ENCODE peak calls at places on chromosomes 4 and X, in seven cellular contexts. N is tibial nerve, C is GM23248, L is tibial artery, M is neural progenitor cell, J is sigmoid colon, O is GM23338. A is an unnamed sample.

GRCh38 chr4:1967512-1968149 is 41.1 kb downstream of the NELFA start:
- DNase-seq in N (no peak), C (no peak), L (peak; percentile 9), M (no peak), J (no peak), O (no peak), A (no peak)

GRCh38 chrX:116239944-116240391 is 69.4 kb downstream of the AGTR2 start:
- DNase-seq in N (no peak), C (peak; percentile 69), L (no peak), M (no peak), J (no peak), O (no peak), A (no peak)

GRCh38 chrX:147875866-147876596 is 35.7 kb upstream of the FMR1 start:
- DNase-seq in N (no peak), C (no peak), L (no peak), M (no peak), J (no peak), O (no peak), A (no peak)

GRCh38 chr4:16289872-16290554 is 63.7 kb upstream of the TAPT1 start:
- DNase-seq in N (peak; percentile 44), C (peak; percentile 58), L (no peak), M (peak; percentile 37), J (no peak), O (peak; percentile 69), A (no peak)

GRCh38 chr4:56307423-56307822 is 79.9 kb downstream of the AASDH start:
- DNase-seq in N (no peak), C (peak; percentile 61), L (no peak), M (no peak), J (no peak), O (no peak), A (no peak)

GRCh38 chrX:23434356-23434884 is 99.8 kb downstream of the PTCHD1 start:
- DNase-seq in N (peak; percentile 68), C (peak; percentile 83), L (peak; percentile 94), M (peak; percentile 26), J (peak; percentile 91), O (no peak), A (no peak)

GRCh38 chrX:23890933-23891332 is 16.8 kb downstream of the APOO start:
- DNase-seq in N (no peak), C (peak; percentile 41), L (no peak), M (no peak), J (no peak), O (no peak), A (no peak)

GRCh38 chr4:182190306-182190705 is 52.9 kb upstream of the TENM3 start:
- DNase-seq in N (no peak), C (no peak), L (no peak), M (no peak), J (no peak), O (no peak), A (no peak)

GRCh38 chr4:5460106-5460801 is 248.1 kb downstream of the EVC2 start:
- DNase-seq in N (no peak), C (peak; percentile 47), L (peak; percentile 47), M (peak; percentile 63), J (no peak), O (peak; percentile 71), A (peak; percentile 29)

GRCh38 chr4:14920237-14920636 is 82.0 kb upstream of the CPEB2 start:
- DNase-seq in N (no peak), C (no peak), L (no peak), M (no peak), J (no peak), O (no peak), A (no peak)

GRCh38 chrX:77493677-77494553 is 46.7 kb downstream of the FGF16 start:
- DNase-seq in N (no peak), C (peak; percentile 55), L (no peak), M (peak; percentile 61), J (no peak), O (peak; percentile 65), A (no peak)

GRCh38 chr4:123632646-123633045 is 236.1 kb downstream of the SPRY1 start:
- DNase-seq in N (no peak), C (no peak), L (no peak), M (no peak), J (no peak), O (no peak), A (no peak)

GRCh38 chr4:56388311-56388710 is 1.0 kb upstream of the AASDH start:
- DNase-seq in N (no peak), C (peak; percentile 39), L (no peak), M (no peak), J (no peak), O (peak; percentile 11), A (no peak)

GRCh38 chr4:184097815-184098214 is 119.9 kb downstream of the ENPP6 start:
- DNase-seq in N (no peak), C (no peak), L (no peak), M (no peak), J (no peak), O (no peak), A (no peak)

GRCh38 chr4:48016141-48017107 is at the start of the genes CNGA1 and NIPAL1:
- DNase-seq in N (peak; percentile 21), C (peak; percentile 81), L (peak; percentile 68), M (peak; percentile 94), J (peak; percentile 70), O (peak; percentile 96), A (peak; percentile 58)

GRCh38 chr4:3451956-3452355 is 10.2 kb downstream of the HGFAC start:
- DNase-seq in N (no peak), C (peak; percentile 75), L (no peak), M (no peak), J (no peak), O (no peak), A (peak; percentile 20)

GRCh38 chr4:11503166-11503565 is 74.5 kb upstream of the HS3ST1 start:
- DNase-seq in N (no peak), C (no peak), L (no peak), M (no peak), J (no peak), O (no peak), A (no peak)

GRCh38 chr4:173171098-173171497 is 2.5 kb downstream of the GALNT7 start:
- DNase-seq in N (no peak), C (peak; percentile 54), L (no peak), M (peak; percentile 45), J (no peak), O (peak; percentile 64), A (peak; percentile 14)

GRCh38 chr4:1600811-1601532 is 83.1 kb downstream of the FAM53A start:
- DNase-seq in N (no peak), C (no peak), L (no peak), M (no peak), J (peak; percentile 57), O (no peak), A (no peak)

GRCh38 chr4:3442959-3443749 is 1.4 kb downstream of the HGFAC start:
- DNase-seq in N (peak; percentile 18), C (peak; percentile 67), L (no peak), M (peak; percentile 74), J (no peak), O (peak; percentile 64), A (no peak)

GRCh38 chrX:37425370-37425769 is 76.2 kb downstream of the PRRG1 start:
- DNase-seq in N (no peak), C (peak; percentile 7), L (no peak), M (no peak), J (no peak), O (no peak), A (no peak)
- H3K4me1 ChIP-seq in N (no peaks in the 10 kb centered on the region), C (peaks cover 10% of the 10 kb centered on the region), L (no peaks in the 10 kb centered on the region), M (no peaks in the 10 kb centered on the region), J (no peaks in the 10 kb centered on the region), O (peaks cover 3% of the 10 kb centered on the region), A (no peaks in the 10 kb centered on the region)

DNA sequence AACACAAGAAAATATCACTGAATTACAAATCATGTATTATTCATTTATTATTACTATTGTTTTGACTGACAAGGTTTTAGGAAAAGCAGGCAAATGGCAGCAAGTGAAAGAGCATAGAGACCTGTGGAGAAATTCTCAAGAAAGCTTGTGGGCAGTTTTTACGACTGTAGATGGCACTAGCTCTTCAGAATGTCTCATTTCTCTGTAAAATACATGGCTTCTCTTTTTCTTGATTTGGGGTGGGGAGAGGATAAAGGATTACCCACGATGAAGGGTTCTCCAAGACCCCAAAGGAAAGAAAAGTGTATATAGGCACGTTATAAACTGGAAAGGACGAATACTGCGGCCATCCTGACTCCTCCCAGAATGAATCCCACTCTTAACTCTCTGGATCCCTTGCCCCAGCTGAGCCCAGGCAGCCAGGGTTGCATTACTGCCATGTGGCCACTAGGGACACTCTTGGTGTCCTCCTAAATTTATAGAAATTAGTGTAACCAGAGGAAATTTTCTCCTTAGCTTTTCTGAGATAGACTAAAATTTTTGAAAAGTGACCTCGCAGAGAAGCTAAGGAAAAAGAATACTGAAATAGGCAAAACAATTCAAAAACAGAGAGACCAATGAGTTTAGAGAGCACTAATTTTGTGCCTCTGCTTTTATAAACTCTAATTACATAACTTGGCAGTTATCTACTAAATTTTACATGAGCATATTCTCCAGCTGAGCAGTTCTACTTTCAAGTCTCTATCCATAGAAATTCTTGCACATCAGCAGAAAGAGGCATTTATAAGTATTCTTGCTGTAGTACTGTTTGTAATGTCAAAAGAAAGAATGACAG is 37.7 kb upstream of the PCDH19 start:
- DNase-seq in N (peak; percentile 25), C (peak; percentile 36), L (no peak), M (peak; percentile 63), J (no peak), O (peak; percentile 54), A (peak; percentile 2)
- H3K4me3 ChIP-seq in N (no peak overlapping the region), C (peak overlapping the region; percentile 40), L (no peak overlapping the region), M (peak overlapping the region; percentile 44), J (no peak overlapping the region), O (peak overlapping the region; percentile 35), A (no peak overlapping the region)

DNA sequence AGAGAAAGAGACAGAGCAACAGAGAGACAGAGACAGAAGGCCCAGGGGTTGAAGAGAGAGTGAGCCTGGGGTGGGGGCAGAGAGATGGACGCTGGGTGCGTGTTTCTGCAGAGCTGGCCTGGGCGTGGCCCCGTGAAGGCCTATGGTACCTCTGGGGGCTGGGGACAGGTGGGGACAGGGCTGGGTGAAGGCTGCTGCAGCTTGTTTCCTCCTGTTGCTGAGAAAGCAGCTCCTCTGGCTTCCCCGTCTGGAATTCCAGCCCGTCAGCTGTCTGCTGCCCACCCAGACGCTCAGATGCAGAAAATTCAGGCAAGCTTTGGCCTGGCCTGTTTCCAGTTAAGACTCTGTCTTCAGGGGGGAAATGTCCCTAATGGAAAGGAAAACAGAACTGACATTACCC is 76.8 kb upstream of the PSAPL1 start:
- DNase-seq in N (no peak), C (no peak), L (no peak), M (peak; percentile 39), J (no peak), O (no peak), A (no peak)
- H3K4me1 ChIP-seq in N (no peaks in the 10 kb centered on the region), C (no peaks in the 10 kb centered on the region), L (peaks cover 12% of the 10 kb centered on the region), M (peaks cover 14% of the 10 kb centered on the region), J (no peaks in the 10 kb centered on the region), O (no peaks in the 10 kb centered on the region), A (peaks cover 9% of the 10 kb centered on the region)

DNA sequence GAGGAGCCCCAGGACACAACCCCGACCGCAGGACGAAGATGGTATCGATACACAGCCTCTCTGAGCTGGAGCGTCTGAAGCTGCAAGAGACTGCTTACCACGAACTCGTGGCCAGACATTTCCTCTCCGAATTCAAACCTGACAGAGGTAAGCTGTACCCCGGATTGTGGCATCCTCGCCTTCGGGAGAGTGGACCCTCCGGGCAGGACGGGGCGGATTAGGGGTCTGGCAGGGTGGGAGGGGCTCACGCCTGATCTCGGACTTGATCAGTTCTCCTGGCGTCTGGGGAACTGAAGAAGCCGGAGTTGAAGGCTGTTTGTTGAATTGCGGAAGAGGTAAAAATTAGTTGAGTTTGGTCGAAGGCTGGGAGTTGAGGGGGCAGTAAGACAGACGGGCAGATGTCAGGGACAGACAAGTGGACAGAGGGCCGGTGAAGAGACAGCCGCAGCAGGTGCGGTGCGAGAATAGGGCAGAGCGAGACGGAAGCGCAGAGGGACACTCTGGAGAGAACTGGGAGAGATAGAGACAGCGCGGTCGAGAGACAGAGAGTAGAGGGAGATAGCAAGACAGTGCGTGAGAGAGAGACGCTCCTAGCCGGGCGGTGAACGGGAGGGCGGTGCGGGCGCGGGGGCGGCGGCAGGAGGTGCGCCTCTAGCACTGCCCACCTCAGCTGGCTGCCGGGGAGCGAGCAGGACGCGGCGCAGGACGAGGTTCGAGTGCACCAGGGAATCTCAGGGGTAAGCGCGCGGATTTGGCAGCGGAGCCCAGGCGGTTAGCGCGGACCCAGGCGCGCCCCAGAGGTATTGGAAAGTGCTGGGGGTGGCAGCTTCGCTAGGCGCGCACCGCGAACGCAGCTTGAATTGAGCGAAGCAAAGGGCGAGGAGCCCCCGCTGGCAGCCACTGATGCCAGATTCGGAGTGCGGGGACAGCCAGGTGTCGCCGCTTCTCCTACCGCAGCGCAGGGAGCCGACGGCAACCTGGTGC is 23.9 kb downstream of the ARHGAP36 start:
- DNase-seq in N (no peak), C (no peak), L (no peak), M (peak; percentile 44), J (no peak), O (peak; percentile 53), A (no peak)
- H3K4me3 ChIP-seq in N (no peak overlapping the region), C (no peak overlapping the region), L (no peak overlapping the region), M (peak overlapping the region; percentile 36), J (no peak overlapping the region), O (peak overlapping the region; percentile 59), A (no peak overlapping the region)